ENCODE peak calls at places on chromosomes 16 and 17, in seven cellular contexts. I is mesendoderm, V is IMR-90, Y is H9, K is mesenchymal stem cell, E is H1, S is trophoblast cell. U is an unnamed sample.
A peak's percentile ranks its signal among the peaks of the same experiment; 100 is the strongest.

GRCh38 chr17:27824745-27825144 is 24.4 kb upstream of the NOS2 start:
- DNase-seq in I (no peak), V (no peak), Y (no peak), K (no peak), E (no peak), S (no peak), U (no peak)

GRCh38 chr17:29143894-29144293 is 36.3 kb downstream of the MYO18A start:
- DNase-seq in I (peak; percentile 72), V (peak; percentile 28), Y (peak; percentile 69), K (peak; percentile 68), E (no peak), S (peak; percentile 58), U (no peak)

GRCh38 chr16:89146211-89147005 is 25.1 kb upstream of the CDH15 start:
- DNase-seq in I (no peak), V (no peak), Y (no peak), K (no peak), E (no peak), S (no peak), U (no peak)

GRCh38 chr17:31490991-31491793 is 99.7 kb downstream of the RAB11FIP4 start:
- DNase-seq in I (no peak), V (no peak), Y (no peak), K (no peak), E (no peak), S (no peak), U (no peak)

GRCh38 chr16:53968454-53968853 is 264.5 kb downstream of the FTO start:
- DNase-seq in I (peak; percentile 8), V (no peak), Y (no peak), K (no peak), E (no peak), S (no peak), U (no peak)

GRCh38 chr17:81902023-81902652 is at the start of gene NPB:
- DNase-seq in I (peak; percentile 46), V (no peak), Y (no peak), K (peak; percentile 12), E (peak; percentile 75), S (peak; percentile 31), U (no peak)

GRCh38 chr17:20997711-20998570 is 44.9 kb downstream of the USP22 start:
- DNase-seq in I (peak; percentile 65), V (no peak), Y (peak; percentile 71), K (no peak), E (peak; percentile 61), S (no peak), U (no peak)

GRCh38 chr17:12398636-12399035 is 267.1 kb upstream of the MYOCD start:
- DNase-seq in I (no peak), V (no peak), Y (no peak), K (no peak), E (no peak), S (no peak), U (no peak)

GRCh38 chr16:81385031-81385756 is 59.4 kb upstream of the CMIP start:
- DNase-seq in I (no peak), V (no peak), Y (no peak), K (no peak), E (no peak), S (no peak), U (no peak)

GRCh38 chr17:12021604-12022003 is 927 bp downstream of the MAP2K4 start:
- DNase-seq in I (no peak), V (no peak), Y (no peak), K (no peak), E (no peak), S (no peak), U (no peak)

GRCh38 chr17:76432712-76433336 is 20.1 kb downstream of the UBE2O start:
- DNase-seq in I (peak; percentile 55), V (peak; percentile 49), Y (no peak), K (peak; percentile 40), E (no peak), S (peak; percentile 42), U (no peak)

GRCh38 chr17:80605326-80606066 is 60.9 kb downstream of the RPTOR start:
- DNase-seq in I (no peak), V (peak; percentile 44), Y (no peak), K (no peak), E (no peak), S (peak; percentile 26), U (no peak)

GRCh38 chr17:77386502-77387192 is 245.9 kb downstream of the SEC14L1 start:
- DNase-seq in I (no peak), V (no peak), Y (no peak), K (no peak), E (no peak), S (no peak), U (no peak)

GRCh38 chr16:17293813-17294558 is 176.8 kb downstream of the XYLT1 start:
- DNase-seq in I (no peak), V (no peak), Y (no peak), K (no peak), E (no peak), S (no peak), U (no peak)
- H3K4ac ChIP-seq in I (no peak overlapping the region), V (no peak overlapping the region), Y (no peak overlapping the region), K (no peak overlapping the region), E (no peak overlapping the region), S (no peak overlapping the region), U (no peak overlapping the region)

GRCh38 chr17:557371-557770 is 157.3 kb downstream of the VPS53 start:
- DNase-seq in I (no peak), V (peak; percentile 61), Y (no peak), K (peak; percentile 38), E (no peak), S (no peak), U (no peak)

GRCh38 chr17:561118-561517 is 153.5 kb downstream of the VPS53 start:
- DNase-seq in I (no peak), V (peak; percentile 85), Y (no peak), K (peak; percentile 61), E (no peak), S (no peak), U (no peak)

GRCh38 chr17:560379-560935 is 154.2 kb downstream of the VPS53 start:
- DNase-seq in I (no peak), V (peak; percentile 63), Y (no peak), K (peak; percentile 59), E (no peak), S (peak; percentile 26), U (no peak)

GRCh38 chr17:559699-560378 is 154.8 kb downstream of the VPS53 start:
- DNase-seq in I (no peak), V (peak; percentile 89), Y (no peak), K (peak; percentile 96), E (no peak), S (peak; percentile 73), U (no peak)

GRCh38 chr17:556431-556995 is 158.1 kb downstream of the VPS53 start:
- DNase-seq in I (no peak), V (no peak), Y (no peak), K (no peak), E (no peak), S (no peak), U (no peak)
- H3K27ac ChIP-seq in I (no peak overlapping the region), V (no peak overlapping the region), Y (no peak overlapping the region), K (no peak overlapping the region), E (no peak overlapping the region), S (no peak overlapping the region), U (no peak overlapping the region)

DNA sequence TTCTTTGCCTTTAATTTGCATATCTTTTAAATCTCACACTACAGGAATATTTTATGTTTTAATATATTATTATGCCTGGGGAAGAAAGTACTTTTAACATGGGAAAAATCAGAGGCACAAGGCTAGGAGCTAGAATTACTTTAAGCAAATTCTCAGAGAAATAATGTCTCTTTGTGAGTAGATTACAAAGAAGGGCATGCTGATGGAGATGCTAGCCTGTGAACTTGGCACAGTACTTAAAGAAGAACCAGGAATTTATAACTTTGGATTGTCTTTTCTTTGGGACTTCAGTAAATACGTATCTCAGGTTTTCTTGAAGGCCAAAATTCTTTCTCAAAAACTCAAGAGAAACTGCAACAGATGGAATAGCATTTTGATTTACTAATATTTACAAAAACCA is 144.2 kb downstream of the ITFG1 start:
- DNase-seq in I (no peak), V (no peak), Y (no peak), K (no peak), E (no peak), S (no peak), U (no peak)
- H2AK5ac ChIP-seq in I (no peak overlapping the region), V (no peak overlapping the region), Y (no peak overlapping the region), K (no peak overlapping the region), E (no peak overlapping the region), S (no peak overlapping the region), U (no peak overlapping the region)

DNA sequence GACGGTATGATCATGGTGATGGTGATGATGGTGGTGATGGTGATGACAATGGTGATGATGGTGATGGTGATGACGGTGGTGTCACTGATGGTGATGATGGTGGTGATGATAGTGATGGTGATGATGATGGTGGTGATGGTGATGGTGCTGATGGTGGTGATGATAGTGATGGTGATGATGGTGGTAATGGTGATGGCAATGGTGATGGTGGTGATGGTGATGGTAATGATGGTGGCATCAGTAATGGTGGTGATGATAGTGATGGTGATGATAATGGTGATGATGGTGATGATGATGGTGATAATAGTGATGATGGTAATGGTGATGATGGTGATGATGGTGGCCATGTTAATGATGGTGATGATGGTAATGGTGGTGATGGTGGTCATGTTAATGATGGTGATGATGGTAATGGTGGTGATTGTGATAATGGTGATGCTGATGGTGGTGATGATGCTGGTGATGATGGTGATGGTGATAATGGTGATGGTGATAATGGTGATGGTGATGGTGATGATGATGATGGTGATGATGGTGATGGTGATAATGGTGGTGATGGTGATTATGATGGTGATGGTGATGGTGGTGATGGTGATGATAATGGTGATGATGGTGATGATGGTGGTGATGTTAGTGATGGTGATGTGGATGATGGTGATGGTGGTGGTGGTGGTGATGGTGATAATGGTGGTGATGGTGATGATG is 107.2 kb downstream of the C16orf95 start:
- DNase-seq in I (no peak), V (no peak), Y (no peak), K (no peak), E (no peak), S (no peak), U (no peak)
- H3K4ac ChIP-seq in I (no peak overlapping the region), V (no peak overlapping the region), Y (no peak overlapping the region), K (no peak overlapping the region), E (no peak overlapping the region), S (no peak overlapping the region), U (no peak overlapping the region)

U was measured in neuronal stem cell.